ENCODE peak calls at places on chromosomes 13 and 19, in seven cellular contexts. D is effector memory CD4-positive, alpha-beta T cell; R is CD4-positive, CD25-positive, alpha-beta regulatory T cell; B is colonic mucosa; Q is OCI-LY7; S is adipocyte; C is osteoblast. W is an unnamed sample.

GRCh38 chr19:38952395-38953165 is 21.8 kb downstream of the MRPS12 start:
- DNase-seq in D (no peak), R (peak; percentile 39), B (peak; percentile 52), Q (peak; percentile 63), S (no peak), C (peak; percentile 32), W (peak; percentile 11)

GRCh38 chr13:39462906-39463305 is 140.1 kb downstream of the LHFPL6 start:
- DNase-seq in D (no peak), R (no peak), B (no peak), Q (no peak), S (no peak), C (no peak), W (no peak)

GRCh38 chr13:48994731-48995130 is 19.0 kb downstream of the FNDC3A start:
- DNase-seq in D (no peak), R (peak; percentile 4), B (no peak), Q (no peak), S (peak; percentile 28), C (no peak), W (no peak)

GRCh38 chr19:7775761-7776160 is 12.7 kb downstream of the CLEC4M start:
- DNase-seq in D (no peak), R (no peak), B (no peak), Q (no peak), S (no peak), C (no peak), W (no peak)

GRCh38 chr13:39159393-39159792 is 121.1 kb downstream of the NHLRC3 start:
- DNase-seq in D (no peak), R (no peak), B (no peak), Q (no peak), S (no peak), C (no peak), W (no peak)

GRCh38 chr19:42028304-42029216 is 34.5 kb upstream of the ATP1A3 start:
- DNase-seq in D (no peak), R (no peak), B (peak; percentile 25), Q (peak; percentile 27), S (no peak), C (peak; percentile 34), W (no peak)

GRCh38 chr19:6126335-6126974 is 9.0 kb upstream of the ACSBG2 start:
- DNase-seq in D (no peak), R (no peak), B (no peak), Q (peak; percentile 71), S (peak; percentile 41), C (peak; percentile 73), W (peak; percentile 78)

GRCh38 chr19:1447565-1447903 is 2.4 kb upstream of the APC2 start:
- DNase-seq in D (no peak), R (no peak), B (no peak), Q (no peak), S (no peak), C (peak; percentile 84), W (no peak)

GRCh38 chr13:22967669-22968068 is 213.1 kb upstream of the SGCG start:
- DNase-seq in D (no peak), R (no peak), B (no peak), Q (no peak), S (no peak), C (no peak), W (no peak)

GRCh38 chr13:102128216-102128800 is 273.5 kb downstream of the FGF14 start:
- DNase-seq in D (no peak), R (no peak), B (no peak), Q (no peak), S (no peak), C (no peak), W (no peak)

GRCh38 chr19:11401808-11402543 is 17.1 kb downstream of the RGL3 start:
- DNase-seq in D (no peak), R (no peak), B (no peak), Q (no peak), S (no peak), C (peak; percentile 68), W (no peak)

GRCh38 chr19:47541507-47541906 is 26.6 kb upstream of the NAPA start:
- DNase-seq in D (peak; percentile 26), R (peak; percentile 36), B (no peak), Q (no peak), S (no peak), C (no peak), W (peak; percentile 40)

GRCh38 chr13:98295371-98295770 is 118.3 kb upstream of the RNF113B start:
- DNase-seq in D (no peak), R (no peak), B (no peak), Q (no peak), S (peak; percentile 28), C (no peak), W (no peak)

GRCh38 chr13:22993148-22993547 is 187.6 kb upstream of the SGCG start:
- DNase-seq in D (no peak), R (no peak), B (no peak), Q (no peak), S (no peak), C (no peak), W (no peak)

GRCh38 chr19:33177417-33177976 is 16.6 kb upstream of the LRP3 start:
- DNase-seq in D (peak; percentile 72), R (no peak), B (no peak), Q (no peak), S (no peak), C (peak; percentile 94), W (peak; percentile 79)

GRCh38 chr13:99415851-99416331 is 85.4 kb upstream of the TM9SF2 start:
- DNase-seq in D (no peak), R (no peak), B (no peak), Q (no peak), S (no peak), C (no peak), W (no peak)

GRCh38 chr19:2775556-2776430 is 7.3 kb downstream of the SGTA start:
- DNase-seq in D (peak; percentile 46), R (peak; percentile 60), B (peak; percentile 45), Q (no peak), S (peak; percentile 2), C (peak; percentile 97), W (no peak)

GRCh38 chr13:29803221-29803620 is 47.2 kb downstream of the UBL3 start:
- DNase-seq in D (no peak), R (no peak), B (no peak), Q (no peak), S (no peak), C (no peak), W (no peak)

GRCh38 chr13:29801102-29801501 is 49.3 kb downstream of the UBL3 start:
- DNase-seq in D (no peak), R (no peak), B (no peak), Q (no peak), S (no peak), C (no peak), W (no peak)

GRCh38 chr13:29800687-29801086 is 49.7 kb downstream of the UBL3 start:
- DNase-seq in D (no peak), R (no peak), B (no peak), Q (no peak), S (no peak), C (no peak), W (no peak)

GRCh38 chr13:29801737-29802305 is 48.6 kb downstream of the UBL3 start:
- DNase-seq in D (no peak), R (no peak), B (no peak), Q (peak; percentile 20), S (no peak), C (no peak), W (peak; percentile 25)

GRCh38 chr13:29802621-29803020 is 47.8 kb downstream of the UBL3 start:
- DNase-seq in D (no peak), R (no peak), B (no peak), Q (no peak), S (peak; percentile 57), C (no peak), W (peak; percentile 9)
- H3K4me1 ChIP-seq in D (no peaks in the 10 kb centered on the region), R (peaks cover 40% of the 10 kb centered on the region), B (no peaks in the 10 kb centered on the region), Q (no peaks in the 10 kb centered on the region), S (peaks cover 31% of the 10 kb centered on the region), C (peaks cover 22% of the 10 kb centered on the region), W (no peaks in the 10 kb centered on the region)

DNA sequence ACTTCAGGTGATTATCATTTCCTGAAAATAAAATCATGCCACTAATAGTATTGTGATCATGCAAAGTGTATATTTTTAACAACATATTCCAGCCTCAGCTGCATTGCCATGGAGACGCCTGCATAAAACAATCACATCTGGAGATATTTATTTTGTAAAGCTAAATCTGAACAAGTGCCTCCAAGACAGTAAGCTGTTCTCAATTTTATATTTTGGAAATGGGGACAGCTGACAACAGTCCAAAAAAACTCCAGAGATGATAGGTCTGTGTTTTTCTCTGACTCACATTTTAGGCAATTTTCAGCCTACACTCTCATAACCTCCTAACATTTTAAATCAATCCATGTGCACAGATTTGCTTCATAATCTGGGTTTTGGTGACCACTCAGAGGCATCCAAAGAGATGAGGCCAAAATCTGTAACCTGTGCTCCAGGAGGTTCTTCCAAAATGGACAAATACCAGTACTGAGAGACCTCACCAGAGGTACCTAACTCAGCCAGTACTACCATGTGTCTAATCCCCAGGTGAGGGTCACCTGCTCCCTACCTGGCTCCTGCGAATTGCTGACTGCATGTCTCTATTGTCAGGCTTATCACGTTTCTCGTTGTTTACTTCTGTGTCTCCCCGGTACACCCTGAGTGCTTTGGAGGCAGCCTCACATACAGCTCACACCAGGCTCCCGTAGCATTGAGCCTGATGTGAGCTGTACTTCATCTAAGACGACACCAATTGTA is 62.7 kb downstream of the COL4A1 start:
- DNase-seq in D (no peak), R (no peak), B (no peak), Q (no peak), S (peak; percentile 92), C (peak; percentile 82), W (no peak)
- H3K4me1 ChIP-seq in D (no peaks in the 10 kb centered on the region), R (no peaks in the 10 kb centered on the region), B (no peaks in the 10 kb centered on the region), Q (no peaks in the 10 kb centered on the region), S (peaks cover 65% of the 10 kb centered on the region), C (peaks cover 41% of the 10 kb centered on the region), W (peaks cover 37% of the 10 kb centered on the region)

DNA sequence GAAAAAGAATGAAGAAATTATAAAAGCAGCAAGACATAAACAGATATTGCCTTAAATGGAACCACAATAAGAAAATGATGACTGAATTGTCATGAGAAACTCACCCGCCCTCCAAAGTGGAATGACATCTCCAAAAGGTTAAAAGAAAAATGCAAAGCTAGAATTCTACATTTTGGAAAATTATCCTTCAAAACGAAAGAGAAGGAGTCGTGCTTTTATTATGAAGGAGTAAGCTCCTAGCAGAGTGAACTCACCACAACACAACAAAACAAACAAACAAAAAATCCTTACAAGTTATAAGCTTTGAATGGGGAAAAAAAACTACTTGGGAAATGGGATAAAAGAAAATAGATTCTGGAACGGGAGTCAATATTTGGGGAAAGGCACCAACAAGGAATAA is 6.7 kb downstream of the SIGLEC14 start:
- DNase-seq in D (no peak), R (no peak), B (no peak), Q (no peak), S (no peak), C (no peak), W (no peak)
- H3K4me1 ChIP-seq in D (no peaks in the 10 kb centered on the region), R (no peaks in the 10 kb centered on the region), B (no peaks in the 10 kb centered on the region), Q (peaks cover 6% of the 10 kb centered on the region), S (no peaks in the 10 kb centered on the region), C (no peaks in the 10 kb centered on the region), W (no peaks in the 10 kb centered on the region)

GRCh38 chr19:49560358-49560900 is 19.9 kb downstream of the NOSIP start:
- DNase-seq in D (no peak), R (no peak), B (no peak), Q (no peak), S (no peak), C (peak; percentile 57), W (no peak)

GRCh38 chr19:49566302-49566701 is 14.1 kb downstream of the NOSIP start:
- DNase-seq in D (no peak), R (no peak), B (no peak), Q (no peak), S (no peak), C (no peak), W (no peak)

GRCh38 chr19:49567722-49568454 is 12.5 kb downstream of the NOSIP start:
- DNase-seq in D (peak; percentile 79), R (peak; percentile 85), B (peak; percentile 80), Q (no peak), S (peak; percentile 67), C (peak; percentile 56), W (no peak)

GRCh38 chr19:49565261-49565660 is 15.1 kb downstream of the NOSIP start:
- DNase-seq in D (no peak), R (no peak), B (peak; percentile 88), Q (no peak), S (no peak), C (no peak), W (peak; percentile 70)

GRCh38 chr19:49564616-49565045 is 15.7 kb downstream of the NOSIP start:
- DNase-seq in D (no peak), R (peak; percentile 39), B (peak; percentile 67), Q (no peak), S (no peak), C (peak; percentile 13), W (no peak)
- H3K4me1 ChIP-seq in D (peaks cover 82% of the 10 kb centered on the region), R (peaks cover 96% of the 10 kb centered on the region), B (peaks cover 41% of the 10 kb centered on the region), Q (peaks cover 13% of the 10 kb centered on the region), S (peaks cover 9% of the 10 kb centered on the region), C (peaks cover 5% of the 10 kb centered on the region), W (no peaks in the 10 kb centered on the region)